ENCODE peak calls at places on chromosome 12, in four cellular contexts. W is psoas muscle, G is HCT116, P is A549. A is an unnamed sample.

GRCh38 chr12:14547571-14547970 is 20.1 kb downstream of the PLBD1 start:
- DNase-seq in P (no peak), G (no peak), W (no peak), A (no peak)

GRCh38 chr12:124422142-124422569 is 127.3 kb downstream of the RFLNA start:
- DNase-seq in P (peak), G (no peak), W (peak), A (no peak)

GRCh38 chr12:78888583-78888982 is 24.0 kb downstream of the SYT1 start:
- DNase-seq in P (no peak), W (no peak), G (peak), A (no peak)

GRCh38 chr12:76878045-76878898 is 547 bp downstream of the CSRP2 start:
- DNase-seq in P (peak), G (peak), W (peak), A (no peak)

GRCh38 chr12:16229676-16230075 is 47.8 kb downstream of the SLC15A5 start:
- DNase-seq in P (no peak), W (no peak), G (no peak), A (no peak)

GRCh38 chr12:97941686-97942354 is 479.2 kb downstream of the RMST start:
- DNase-seq in W (no peak), P (no peak), G (no peak), A (no peak)

GRCh38 chr12:110743571-110744093 is 941 bp upstream of the PPP1CC start:
- DNase-seq in W (peak), P (no peak), G (no peak), A (no peak)

GRCh38 chr12:42125372-42125767 is 19.3 kb downstream of the GXYLT1 start:
- DNase-seq in P (no peak), G (no peak), W (no peak), A (no peak)

GRCh38 chr12:172732-173161 is 41.2 kb downstream of the SLC6A12 start:
- DNase-seq in G (no peak), W (no peak), P (no peak), A (no peak)

GRCh38 chr12:58930770-58931324 is 10.5 kb upstream of the LRIG3 start:
- DNase-seq in P (no peak), W (no peak), G (no peak), A (no peak)

GRCh38 chr12:131223171-131223761 is 269.6 kb downstream of the ADGRD1 start:
- DNase-seq in P (no peak), G (no peak), W (peak), A (no peak)

GRCh38 chr12:68614105-68614679 is 3.5 kb downstream of the RAP1B start:
- DNase-seq in W (no peak), P (no peak), G (no peak), A (no peak)

GRCh38 chr12:8156845-8157244 is at the start of gene ZNF705A:
- DNase-seq in G (no peak), W (no peak), P (peak), A (no peak)

GRCh38 chr12:112122823-112123690 is 2.3 kb upstream of the TRAFD1 start:
- DNase-seq in W (no peak), P (no peak), G (no peak), A (no peak)

GRCh38 chr12:40693503-40693863 is 1.2 kb downstream of the CNTN1 start:
- DNase-seq in P (peak), W (peak), G (peak), A (no peak)

GRCh38 chr12:46546634-46547273 is 174.2 kb upstream of the SLC38A2 start:
- DNase-seq in P (no peak), W (no peak), G (no peak), A (no peak)

GRCh38 chr12:164207-164606 is 49.8 kb downstream of the SLC6A12 start:
- DNase-seq in G (no peak), W (no peak), P (no peak), A (no peak)

GRCh38 chr12:49375406-49375805 is 8.1 kb downstream of the SPATS2 start:
- DNase-seq in G (no peak), W (no peak), P (no peak), A (no peak)

GRCh38 chr12:104637616-104638015 is 180.9 kb downstream of the CHST11 start:
- DNase-seq in W (no peak), G (no peak), P (no peak), A (no peak)

GRCh38 chr12:6197996-6198395 is 2.2 kb upstream of the CD9 start:
- DNase-seq in P (no peak), W (no peak), G (no peak), A (no peak)

GRCh38 chr12:81598205-81598604 is 160.9 kb downstream of the PPFIA2 start:
- DNase-seq in G (no peak), P (no peak), W (no peak), A (no peak)

GRCh38 chr12:93126069-93126474 is 197.0 kb upstream of the EEA1 start:
- DNase-seq in P (no peak), G (no peak), W (no peak), A (no peak)

GRCh38 chr12:76782440-76782996 is 18.6 kb downstream of the ZDHHC17 start:
- DNase-seq in P (no peak), G (no peak), W (no peak), A (no peak)

GRCh38 chr12:32379213-32379612 is 20.1 kb upstream of the FGD4 start:
- DNase-seq in W (no peak), G (no peak), P (no peak), A (no peak)

GRCh38 chr12:113468365-113469223 is 3.1 kb downstream of the LHX5 start:
- DNase-seq in P (no peak), W (no peak), G (no peak), A (no peak)

GRCh38 chr12:133081408-133081806 is 684 bp downstream of the ZNF140 start:
- DNase-seq in P (no peak), G (no peak), W (no peak), A (no peak)

GRCh38 chr12:31005944-31006361 is 67.7 kb upstream of the DDX11 start:
- DNase-seq in G (peak), P (peak), W (no peak), A (no peak)

GRCh38 chr12:31007636-31008175 is 66.0 kb upstream of the DDX11 start:
- DNase-seq in G (no peak), P (no peak), W (no peak), A (no peak)

GRCh38 chr12:31008241-31008711 is 65.4 kb upstream of the DDX11 start:
- DNase-seq in W (no peak), P (no peak), G (no peak), A (no peak)

GRCh38 chr12:31006416-31007152 is 67.1 kb upstream of the DDX11 start:
- DNase-seq in W (no peak), P (no peak), G (no peak), A (no peak)

DNA sequence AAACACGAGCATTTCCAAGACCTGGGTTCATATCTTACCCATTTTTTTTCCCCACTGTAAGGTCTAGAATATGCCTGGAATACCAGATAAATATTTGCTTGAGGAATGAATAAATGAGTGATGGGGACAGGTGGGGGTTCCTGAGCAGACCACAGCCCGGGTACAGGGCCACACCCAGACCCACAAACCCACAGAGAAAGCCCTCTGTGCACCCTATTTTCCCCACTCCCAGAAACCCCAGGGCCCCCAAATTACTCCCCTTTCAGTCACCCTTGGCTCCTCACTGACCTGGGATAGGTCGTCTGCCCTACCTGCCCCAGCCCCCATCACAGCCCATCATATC is 66.5 kb upstream of the DDX11 start:
- DNase-seq in W (no peak), P (no peak), G (no peak), A (no peak)
- H3K27ac ChIP-seq in W (no peak), P (no peak), G (no peak), A (no peak)

DNA sequence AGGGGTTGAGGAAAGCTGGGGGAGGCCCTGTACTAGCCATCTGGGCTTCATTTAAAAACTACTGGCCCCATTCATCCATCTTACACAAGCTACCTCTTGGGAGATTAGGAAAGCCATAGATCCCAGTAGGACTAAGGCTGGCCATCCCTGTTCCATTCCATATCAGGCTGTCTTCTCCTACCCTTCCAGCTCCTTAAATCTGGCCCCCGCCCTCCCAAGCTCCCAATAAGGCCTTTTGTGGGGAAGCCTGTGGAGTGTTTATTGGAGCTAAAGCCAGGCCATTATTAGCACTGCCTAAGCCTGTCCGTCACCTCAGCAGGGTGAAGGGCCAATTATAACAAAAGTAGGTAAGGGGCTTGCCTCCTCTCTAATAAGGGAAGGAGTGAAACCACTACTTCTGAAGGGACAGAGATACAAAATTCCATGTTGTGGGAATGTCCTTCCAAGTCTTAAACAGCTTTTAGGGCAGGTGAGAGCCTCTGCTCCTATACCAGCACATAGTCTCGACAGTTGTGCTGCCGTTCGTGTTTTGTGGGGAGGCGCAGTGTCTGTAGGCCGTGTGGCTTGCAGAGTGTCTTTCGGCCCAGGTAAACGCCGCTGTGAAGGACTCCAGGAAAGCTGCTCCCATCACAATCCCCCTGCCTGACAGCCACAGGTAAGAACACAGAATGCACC is 3.7 kb downstream of the MYL6 start:
- DNase-seq in G (no peak), W (no peak), P (no peak), A (no peak)
- H3K4me3 ChIP-seq in G (no peak), W (peak), P (no peak), A (peak)

DNA sequence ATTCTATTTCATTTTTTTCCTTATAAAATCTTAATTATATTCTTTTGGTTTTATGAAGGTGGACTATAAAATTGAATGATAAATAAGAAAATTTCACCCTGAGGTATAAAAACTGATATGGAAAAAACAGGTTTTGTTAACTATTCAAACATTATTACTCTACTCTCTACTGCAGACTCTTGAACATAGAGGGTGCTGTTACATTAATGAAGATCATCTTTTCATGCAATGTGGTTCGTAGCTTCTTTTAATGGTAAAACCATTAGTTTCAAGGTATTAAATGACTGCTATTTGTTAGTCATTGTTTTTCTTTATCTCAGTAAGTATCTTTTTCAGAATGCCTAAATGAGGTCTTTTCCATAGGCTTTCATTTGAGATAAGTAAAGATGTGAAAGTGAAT is 510.4 kb downstream of the SLC16A7 start:
- DNase-seq in G (no peak), P (no peak), W (no peak), A (no peak)
- TF ChIP-seq CTCF in G (no peak), P (peak), W (no peak), A (no peak)

DNA sequence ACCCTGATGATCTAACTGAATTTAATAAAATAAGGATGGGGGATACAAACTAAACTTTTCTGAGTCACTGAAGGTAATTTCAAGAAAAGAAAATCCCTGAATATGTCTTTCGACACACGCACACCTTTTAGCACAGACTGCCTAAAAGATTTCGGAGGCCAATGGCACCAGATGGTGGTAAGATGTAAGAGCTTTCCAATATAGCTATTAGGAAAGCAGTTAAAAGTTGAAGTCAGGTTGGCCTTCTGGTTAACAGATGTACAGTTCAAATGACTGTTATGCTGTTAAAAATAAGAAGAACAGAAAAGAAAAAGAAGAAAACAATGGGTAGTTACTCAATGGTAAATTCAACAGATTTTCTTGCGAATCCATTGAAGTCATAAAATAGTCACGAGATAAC is 80.7 kb upstream of the KRR1 start:
- DNase-seq in P (no peak), G (no peak), W (no peak), A (no peak)
- H3K27ac ChIP-seq in P (no peak), G (no peak), W (no peak), A (no peak)

DNA sequence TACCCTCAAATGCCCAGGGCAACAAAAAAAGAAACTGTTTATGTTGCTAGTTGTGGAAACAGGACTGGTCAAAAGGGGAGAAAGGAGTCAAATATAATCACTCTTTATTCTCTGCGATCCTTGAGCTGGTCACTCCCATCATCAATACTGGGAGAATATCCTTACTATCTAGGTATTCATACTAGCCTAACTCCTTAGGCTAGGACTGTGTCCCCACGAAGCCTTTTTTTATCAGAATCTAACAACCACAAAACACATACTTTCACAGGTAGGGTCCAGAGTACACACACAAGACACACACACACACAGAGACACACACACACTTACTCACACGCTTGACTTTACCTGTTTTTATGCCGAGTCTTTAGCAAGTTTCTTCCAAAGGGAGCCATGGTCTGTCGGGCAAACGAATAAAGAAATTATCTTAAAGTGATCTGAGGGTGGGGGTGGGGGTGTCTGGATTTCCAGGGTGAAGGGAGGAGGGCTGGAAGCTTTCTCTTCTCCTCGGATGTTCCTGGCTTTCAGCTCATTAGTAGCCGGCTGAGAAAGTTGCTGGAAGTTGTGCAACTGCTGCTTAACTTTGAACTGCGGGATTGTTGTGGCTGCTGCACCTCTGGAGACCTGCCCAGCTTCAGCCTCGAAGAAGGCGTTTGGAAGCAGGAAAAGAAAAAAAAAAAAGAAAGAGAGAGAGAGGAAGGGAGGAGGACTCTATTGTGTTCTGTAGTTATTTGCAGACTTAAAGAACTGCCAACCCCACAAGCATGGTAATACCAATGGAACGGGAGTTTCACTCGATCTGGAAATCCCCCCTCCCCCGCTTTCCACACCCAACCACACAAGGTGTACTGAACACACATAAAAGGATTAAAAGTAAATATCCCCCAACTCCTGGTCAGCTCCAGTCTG is at the start of gene RASSF9:
- DNase-seq in G (no peak), W (peak), P (no peak), A (no peak)
- H3K4me3 ChIP-seq in G (no peak), W (peak), P (peak), A (peak)

DNA sequence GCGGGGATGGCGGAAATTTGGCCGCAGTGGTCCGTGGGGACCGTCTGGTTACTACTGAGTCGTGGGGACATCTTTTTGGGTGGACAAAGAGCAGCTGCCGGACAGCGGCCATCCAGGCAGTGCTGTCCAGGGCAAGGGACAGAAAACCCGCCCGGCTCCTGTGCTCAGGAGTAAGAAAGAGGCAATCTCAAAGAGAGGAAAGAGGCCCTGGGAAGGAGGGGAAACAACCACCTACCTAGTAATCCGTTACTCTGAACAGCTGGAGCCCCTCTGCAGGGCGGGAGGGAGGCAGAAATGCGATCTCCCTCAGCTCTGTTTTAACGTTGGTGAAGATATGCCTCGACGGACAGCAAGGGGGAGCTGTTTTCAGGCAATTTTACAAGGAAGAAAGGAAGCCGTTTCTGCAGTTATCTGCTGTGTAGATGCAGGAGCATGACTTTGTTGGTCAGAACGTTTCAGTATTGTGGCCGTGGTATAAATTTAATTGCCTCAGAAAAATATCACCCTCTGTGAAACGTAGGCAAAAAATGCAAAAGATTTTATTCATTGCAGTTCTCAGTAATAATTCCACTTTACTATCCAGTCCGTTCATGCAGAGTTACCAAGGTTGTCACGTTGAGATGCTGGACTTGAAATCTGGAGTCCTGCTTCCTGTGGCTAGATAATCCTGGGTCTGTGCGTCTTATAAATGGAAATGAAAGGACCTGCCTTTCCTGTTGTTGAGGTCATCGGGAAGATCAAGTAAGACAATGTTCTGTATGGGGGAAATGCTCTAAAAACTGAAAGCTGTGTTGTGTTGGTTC is 1.1 kb upstream of the AVPR1A start:
- DNase-seq in W (no peak), G (peak), P (peak), A (no peak)
- TF ChIP-seq CTCF in W (peak), G (peak), P (peak), A (peak)

GRCh38 chr12:1972856-1973317 is 31.4 kb downstream of the DCP1B start:
- DNase-seq in G (no peak), P (no peak), W (no peak), A (peak)
- H3K27ac ChIP-seq in G (no peak), P (no peak), W (peak), A (peak)

GRCh38 chr12:39618701-39619100 is 902 bp downstream of the ABCD2 start:
- DNase-seq in W (no peak), G (no peak), P (no peak), A (no peak)
- H3K4me3 ChIP-seq in W (peak), G (no peak), P (no peak), A (peak)

A was measured in coronary artery.